ENCODE peak calls at places on chromosomes 16 and 17, in four cellular contexts. Z is HCT116, L is OCI-LY7, A is GM23338. C is an unnamed sample. For H3K4me1 and H3K9me2, the result is how much of the 10 kb centered on the place peaks cover.

GRCh38 chr16:28597692-28598261 is 927 bp upstream of the SULT1A2 start:
- DNase-seq in Z (no peak), L (peak), A (peak), C (no peak)

GRCh38 chr17:73985466-73986015 is 217.9 kb upstream of the RPL38 start:
- DNase-seq in Z (no peak), L (no peak), A (no peak), C (no peak)

GRCh38 chr17:5785867-5786509 is 201.7 kb upstream of the NLRP1 start:
- DNase-seq in Z (no peak), L (peak), A (no peak), C (peak)

GRCh38 chr17:42849451-42850157 is 1.4 kb upstream of the AOC3 start:
- DNase-seq in Z (no peak), L (no peak), A (no peak), C (peak)

GRCh38 chr16:3092501-3092991 is 6.5 kb downstream of the ZSCAN10 start:
- DNase-seq in Z (no peak), L (no peak), A (no peak), C (no peak)

GRCh38 chr17:56786989-56787482 is 46.7 kb downstream of the C17orf67 start:
- DNase-seq in Z (peak), L (peak), A (no peak), C (peak)

GRCh38 chr16:66270333-66270927 is 96.1 kb upstream of the CDH5 start:
- DNase-seq in Z (peak), L (peak), A (peak), C (peak)

GRCh38 chr17:81553616-81554181 is 1.5 kb upstream of the FAAP100 start:
- DNase-seq in Z (peak), L (no peak), A (no peak), C (peak)

GRCh38 chr16:2194852-2195315 is 1.5 kb downstream of the CASKIN1 start:
- DNase-seq in Z (no peak), L (peak), A (peak), C (peak)

GRCh38 chr16:72740346-72740745 is 307.6 kb downstream of the ZFHX3 start:
- DNase-seq in Z (no peak), L (no peak), A (no peak), C (peak)

GRCh38 chr17:17603895-17604225 is 12.4 kb upstream of the PEMT start:
- DNase-seq in Z (no peak), L (no peak), A (no peak), C (no peak)

GRCh38 chr16:11088432-11088794 is 144.0 kb downstream of the CLEC16A start:
- DNase-seq in Z (no peak), L (no peak), A (no peak), C (no peak)

GRCh38 chr17:41800601-41801373 is 11.0 kb downstream of the P3H4 start:
- DNase-seq in Z (peak), L (peak), A (peak), C (peak)

GRCh38 chr16:24116371-24116770 is 139.8 kb upstream of the CACNG3 start:
- DNase-seq in Z (no peak), L (no peak), A (no peak), C (no peak)

GRCh38 chr17:19747159-19747719 is 859 bp downstream of the ALDH3A1 start:
- DNase-seq in Z (no peak), L (no peak), A (no peak), C (no peak)

GRCh38 chr17:45270828-45271418 is 9.0 kb upstream of the SPATA32 start:
- DNase-seq in Z (no peak), L (peak), A (peak), C (peak)

GRCh38 chr17:73249700-73250099 is 12.0 kb downstream of the CPSF4L start:
- DNase-seq in Z (no peak), L (no peak), A (no peak), C (no peak)

GRCh38 chr17:3755335-3756030 is 31.8 kb downstream of the HASPIN start:
- DNase-seq in Z (no peak), L (no peak), A (no peak), C (no peak)

GRCh38 chr16:2328428-2328827 is 12.1 kb downstream of the ABCA3 start:
- DNase-seq in Z (no peak), L (no peak), A (no peak), C (no peak)

GRCh38 chr16:24228514-24228913 is 27.6 kb upstream of the CACNG3 start:
- DNase-seq in Z (no peak), L (no peak), A (no peak), C (no peak)

GRCh38 chr17:55056530-55056929 is 88.0 kb downstream of the STXBP4 start:
- DNase-seq in Z (no peak), L (no peak), A (peak), C (no peak)

GRCh38 chr16:64153718-64154117 is 968.1 kb downstream of the CDH11 start:
- DNase-seq in Z (no peak), L (no peak), A (no peak), C (peak)

GRCh38 chr17:335691-336090 is 16.9 kb downstream of the RPH3AL start:
- DNase-seq in Z (no peak), L (no peak), A (peak), C (peak)

GRCh38 chr16:57485916-57486857 is at the start of gene DOK4:
- DNase-seq in Z (no peak), L (peak), A (peak), C (peak)

GRCh38 chr16:78240459-78241222 is 141.2 kb downstream of the WWOX start:
- DNase-seq in Z (no peak), L (no peak), A (peak), C (no peak)

GRCh38 chr16:82135844-82136243 is 34.2 kb downstream of the MPHOSPH6 start:
- DNase-seq in Z (no peak), L (no peak), A (no peak), C (no peak)

GRCh38 chr17:72372185-72372584 is 251.4 kb downstream of the SOX9 start:
- DNase-seq in Z (no peak), L (no peak), A (no peak), C (peak)

GRCh38 chr17:27976331-27976730 is 66.1 kb upstream of the NLK start:
- DNase-seq in Z (no peak), L (no peak), A (no peak), C (no peak)

GRCh38 chr17:2347805-2348685 is 10.7 kb downstream of the SGSM2 start:
- DNase-seq in Z (no peak), L (no peak), A (peak), C (peak)

GRCh38 chr17:1110844-1111598 is 68.8 kb downstream of the ABR start:
- DNase-seq in Z (peak), L (no peak), A (no peak), C (peak)

GRCh38 chr16:72797606-72798005 is 250.3 kb downstream of the ZFHX3 start:
- DNase-seq in Z (no peak), L (no peak), A (no peak), C (no peak)

GRCh38 chr17:1553354-1554266 is 9.0 kb downstream of the PITPNA start:
- DNase-seq in Z (no peak), L (no peak), A (no peak), C (no peak)

GRCh38 chr17:17722081-17722905 is 41.0 kb downstream of the RAI1 start:
- DNase-seq in Z (no peak), L (no peak), A (peak), C (peak)

GRCh38 chr17:65071861-65072260 is 15.3 kb upstream of the GNA13 start:
- DNase-seq in Z (no peak), L (no peak), A (no peak), C (peak)

GRCh38 chr17:79325707-79326106 is 251.1 kb downstream of the ENGASE start:
- DNase-seq in Z (no peak), L (no peak), A (peak), C (peak)

GRCh38 chr17:17872468-17873345 is 35.9 kb upstream of the SREBF1 start:
- DNase-seq in Z (no peak), L (no peak), A (no peak), C (no peak)

GRCh38 chr16:11534262-11534661 is 52.5 kb downstream of the LITAF start:
- DNase-seq in Z (no peak), L (no peak), A (no peak), C (peak)

GRCh38 chr16:20598832-20599469 is 22.8 kb upstream of the ACSM2B start:
- DNase-seq in Z (no peak), L (no peak), A (peak), C (no peak)

GRCh38 chr16:87554754-87555427 is 47.4 kb upstream of the JPH3 start:
- DNase-seq in Z (no peak), L (no peak), A (no peak), C (no peak)

GRCh38 chr16:27368358-27368722 is 33.6 kb upstream of the IL21R start:
- DNase-seq in Z (no peak), L (no peak), A (no peak), C (no peak)

GRCh38 chr16:27373312-27373711 is 28.7 kb upstream of the IL21R start:
- DNase-seq in Z (no peak), L (no peak), A (no peak), C (no peak)

GRCh38 chr16:27367463-27368357 is 34.3 kb upstream of the IL21R start:
- DNase-seq in Z (peak), L (peak), A (peak), C (peak)

GRCh38 chr16:27369806-27370205 is 32.2 kb upstream of the IL21R start:
- DNase-seq in Z (no peak), L (no peak), A (no peak), C (peak)

DNA sequence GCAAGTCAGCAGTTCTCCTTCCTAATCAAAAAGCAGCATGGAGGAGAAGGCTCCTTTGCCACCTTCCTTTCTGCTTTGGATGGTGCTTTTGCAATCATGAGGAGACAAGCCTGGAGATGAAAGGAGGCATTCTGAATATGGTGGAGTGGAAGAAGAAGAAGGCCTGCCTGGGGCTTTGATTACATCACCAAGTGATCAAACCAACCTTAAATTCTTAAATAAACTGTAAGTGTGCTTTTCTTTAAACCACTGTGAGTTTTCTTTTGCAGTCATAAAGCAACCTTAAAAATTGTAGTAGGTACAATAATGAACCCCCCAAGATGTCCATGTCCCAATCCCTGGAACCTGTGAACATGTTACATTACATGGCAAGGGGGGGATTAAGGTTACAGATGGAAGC is 31.7 kb upstream of the IL21R start:
- DNase-seq in Z (no peak), L (no peak), A (no peak), C (no peak)
- H3K4me1 ChIP-seq in Z (under half), L (under half), A (under half), C (under half)

GRCh38 chr17:57910462-57910861 is 44.8 kb downstream of the CUEDC1 start:
- DNase-seq in Z (no peak), L (no peak), A (no peak), C (no peak)
- H3K9me2 ChIP-seq in Z (under half), L (under half), A (under half), C (under half)

GRCh38 chr16:75628351-75628750 is 5.3 kb upstream of the ADAT1 start:
- DNase-seq in Z (no peak), L (no peak), A (no peak), C (no peak)
- H3K4me1 ChIP-seq in Z (under half), L (under half), A (under half), C (under half)

DNA sequence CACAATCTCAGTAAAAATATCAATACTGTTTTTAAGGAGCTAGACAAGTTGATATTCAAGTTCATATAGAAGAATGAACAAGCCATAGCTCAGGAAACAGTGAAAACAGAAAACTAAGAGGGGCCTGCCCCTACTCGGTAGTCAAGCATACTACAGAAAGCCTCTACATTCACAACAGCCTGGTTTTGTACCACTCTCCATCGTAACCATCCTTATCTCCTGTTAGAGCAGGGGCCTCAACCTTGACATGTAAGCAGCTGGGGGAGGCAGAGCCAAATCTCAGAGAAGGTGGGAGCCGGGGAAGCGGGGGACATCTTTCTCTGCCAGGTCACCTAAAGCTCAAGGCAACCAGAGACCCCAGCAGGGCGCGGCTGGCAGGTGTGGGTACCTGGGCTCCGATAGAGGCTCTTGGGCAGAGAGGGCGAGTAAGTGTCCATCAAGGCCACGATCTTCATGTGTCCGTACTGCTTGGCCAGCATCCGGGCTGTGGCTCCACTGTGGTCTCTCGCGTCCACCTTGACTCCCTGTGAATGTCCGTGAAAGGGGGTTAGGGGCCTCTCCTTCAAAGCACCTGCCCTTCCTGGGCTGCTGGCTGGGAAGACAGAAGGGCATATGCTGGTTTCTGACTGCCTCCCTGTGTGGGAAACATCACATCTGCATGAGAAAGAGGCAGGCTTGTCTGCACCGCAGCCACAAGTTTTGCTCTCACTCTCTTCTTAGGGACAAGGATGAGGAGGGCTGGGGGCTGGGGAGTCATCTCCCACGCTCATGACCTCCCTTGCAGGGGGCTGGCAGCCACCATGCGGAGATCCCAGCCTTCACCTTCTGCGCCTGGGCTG is 20.2 kb downstream of the ANKS3 start:
- DNase-seq in Z (no peak), L (no peak), A (peak), C (no peak)
- H3K9me2 ChIP-seq in Z (under half), L (under half), A (under half), C (under half)

GRCh38 chr16:88917146-88917914 is 50.9 kb upstream of the PABPN1L start:
- DNase-seq in Z (no peak), L (no peak), A (peak), C (no peak)
- H3K4me1 ChIP-seq in Z (under half), L (under half), A (under half), C (under half)

GRCh38 chr17:35520043-35520442 is 17.4 kb downstream of the SLFN12L start:
- DNase-seq in Z (no peak), L (no peak), A (no peak), C (no peak)
- H3K9me2 ChIP-seq in Z (under half), L (under half), A (under half), C (under half)

GRCh38 chr17:50904522-50905459 is 38.6 kb upstream of the TOB1 start:
- DNase-seq in Z (no peak), L (peak), A (no peak), C (peak)
- H3K4me1 ChIP-seq in Z (under half), L (under half), A (under half), C (under half)

DNA sequence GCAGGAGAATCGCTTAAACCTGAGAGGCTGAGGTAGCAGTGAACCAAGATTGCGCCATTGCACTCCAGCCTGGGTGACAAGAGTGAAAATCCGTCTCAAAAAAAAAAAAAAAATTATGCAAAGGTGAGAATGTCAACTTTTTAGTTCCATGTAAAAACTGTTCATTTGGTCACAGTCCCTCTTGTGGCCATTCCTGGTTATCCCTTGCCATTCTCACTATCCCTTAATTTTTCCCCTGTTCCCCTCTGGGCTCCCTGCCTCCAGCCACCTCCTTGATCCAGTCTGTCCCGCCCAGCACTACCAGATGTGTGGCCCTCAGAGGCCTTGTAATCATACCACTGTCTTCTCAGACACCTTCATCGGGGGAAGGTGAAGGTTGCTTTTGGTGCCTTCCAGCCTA is 23.4 kb downstream of the DCAF7 start:
- DNase-seq in Z (no peak), L (no peak), A (peak), C (peak)
- H3K9me2 ChIP-seq in Z (under half), L (under half), A (under half), C (under half)

GRCh38 chr17:47176438-47176837 is 12.7 kb downstream of the CDC27 start:
- DNase-seq in Z (no peak), L (no peak), A (no peak), C (no peak)
- H3K4me1 ChIP-seq in Z (under half), L (under half), A (under half), C (under half)